ENCODE peak calls at places on chromosomes 2 and 18, in five cellular contexts. D is ELF-1, J is Caki2, K is left ventricle myocardium inferior, Y is adrenal gland. B is an unnamed sample.

GRCh38 chr18:50194623-50195532 is at the start of gene MYO5B:
- DNase-seq in Y (no peak), J (peak; percentile 75), D (peak; percentile 45), K (peak; percentile 33), B (peak; percentile 20)

GRCh38 chr2:191103793-191104192 is 47.0 kb downstream of the STAT4 start:
- DNase-seq in D (no peak), K (no peak), J (no peak), Y (no peak), B (no peak)

GRCh38 chr18:55252053-55252675 is 292.9 kb upstream of the CCDC68 start:
- DNase-seq in D (no peak), Y (no peak), J (no peak), K (no peak), B (no peak)

GRCh38 chr2:15968280-15969178 is 28.2 kb downstream of the MYCN start:
- DNase-seq in K (no peak), D (no peak), J (no peak), Y (no peak), B (no peak)

GRCh38 chr2:240928476-240929363 is 22.6 kb downstream of the CROCC2 start:
- DNase-seq in D (no peak), J (no peak), Y (peak; percentile 33), K (peak; percentile 13), B (no peak)

GRCh38 chr2:230578106-230578505 is 134.5 kb upstream of the CAB39 start:
- DNase-seq in J (no peak), K (no peak), Y (no peak), D (no peak), B (no peak)

GRCh38 chr2:173395567-173396351 is 41.1 kb downstream of the CDCA7 start:
- DNase-seq in J (no peak), D (peak; percentile 24), K (no peak), Y (no peak), B (no peak)

GRCh38 chr2:24024018-24024417 is 14.1 kb downstream of the MFSD2B start:
- DNase-seq in Y (no peak), D (peak; percentile 69), K (no peak), J (no peak), B (no peak)

GRCh38 chr2:173692068-173692467 is 273.1 kb downstream of the SP3 start:
- DNase-seq in K (no peak), J (no peak), Y (no peak), D (no peak), B (no peak)

GRCh38 chr2:119402645-119403560 is 28.8 kb upstream of the TMEM37 start:
- DNase-seq in J (no peak), K (peak; percentile 30), D (peak; percentile 53), Y (no peak), B (no peak)

GRCh38 chr2:58893645-58894336 is 652.7 kb upstream of the FANCL start:
- DNase-seq in K (no peak), J (no peak), D (no peak), Y (no peak), B (no peak)

GRCh38 chr2:102193074-102193473 is 6.3 kb downstream of the IL1RL2 start:
- DNase-seq in Y (no peak), D (no peak), J (no peak), K (no peak), B (no peak)

GRCh38 chr2:10030311-10030736 is 13.0 kb upstream of the KLF11 start:
- DNase-seq in J (no peak), Y (no peak), D (peak; percentile 39), K (no peak), B (no peak)

GRCh38 chr2:236675051-236675450 is 105.4 kb downstream of the ACKR3 start:
- DNase-seq in D (no peak), Y (no peak), J (no peak), K (no peak), B (no peak)

GRCh38 chr2:96824079-96824870 is 8.2 kb downstream of the CNNM3 start:
- DNase-seq in J (no peak), K (no peak), D (no peak), Y (no peak), B (no peak)

GRCh38 chr2:154623819-154624218 is 74.7 kb upstream of the KCNJ3 start:
- DNase-seq in D (peak; percentile 53), K (no peak), Y (peak; percentile 63), J (peak; percentile 34), B (peak; percentile 55)

GRCh38 chr2:239534581-239535412 is 134.0 kb upstream of the HDAC4 start:
- DNase-seq in D (no peak), J (no peak), Y (no peak), K (no peak), B (no peak)

GRCh38 chr18:10190564-10190963 is 263.9 kb upstream of the APCDD1 start:
- DNase-seq in D (no peak), Y (no peak), J (no peak), K (no peak), B (no peak)

GRCh38 chr2:160464996-160465395 is 28.6 kb downstream of the RBMS1 start:
- DNase-seq in J (no peak), K (no peak), Y (no peak), D (no peak), B (no peak)

GRCh38 chr2:9002637-9003365 is 683 bp downstream of the MBOAT2 start:
- DNase-seq in D (peak; percentile 47), Y (no peak), J (peak; percentile 27), K (no peak), B (peak; percentile 44)

GRCh38 chr18:48805826-48806535 is 144.8 kb downstream of the SMAD7 start:
- DNase-seq in J (no peak), D (no peak), Y (peak; percentile 40), K (peak; percentile 6), B (no peak)

GRCh38 chr18:1370552-1370951 is 465.9 kb downstream of the ADCYAP1 start:
- DNase-seq in Y (no peak), K (no peak), J (no peak), D (no peak), B (no peak)

GRCh38 chr18:58287626-58288289 is 243.7 kb downstream of the NEDD4L start:
- DNase-seq in D (no peak), K (no peak), J (peak; percentile 61), Y (no peak), B (no peak)

GRCh38 chr18:6606411-6607085 is 123.0 kb upstream of the ARHGAP28 start:
- DNase-seq in J (no peak), Y (no peak), K (no peak), D (no peak), B (peak; percentile 11)

GRCh38 chr2:38076710-38077430 is 919 bp upstream of the CYP1B1 start:
- DNase-seq in K (peak; percentile 83), D (peak; percentile 80), J (peak; percentile 95), Y (peak; percentile 82), B (peak; percentile 74)

GRCh38 chr2:3179208-3179607 is 198.4 kb downstream of the EIPR1 start:
- DNase-seq in K (no peak), D (peak; percentile 55), J (no peak), Y (no peak), B (peak; percentile 23)

GRCh38 chr18:48997985-48998831 is 47.4 kb upstream of the SMAD7 start:
- DNase-seq in J (peak; percentile 94), Y (peak; percentile 81), K (peak; percentile 49), D (peak; percentile 91), B (no peak)

GRCh38 chr18:10286580-10287150 is 167.8 kb upstream of the APCDD1 start:
- DNase-seq in K (no peak), D (peak; percentile 49), Y (no peak), J (no peak), B (no peak)

GRCh38 chr2:160334028-160334729 is 134.1 kb upstream of the ITGB6 start:
- DNase-seq in Y (no peak), K (no peak), J (no peak), D (no peak), B (no peak)

GRCh38 chr18:47174545-47175116 is 1.5 kb downstream of the IER3IP1 start:
- DNase-seq in J (peak; percentile 21), K (no peak), Y (no peak), D (no peak), B (no peak)

GRCh38 chr2:148519013-148519412 is 125.5 kb upstream of the EPC2 start:
- DNase-seq in D (no peak), J (no peak), K (no peak), Y (no peak), B (no peak)

GRCh38 chr18:37565985-37566478 is 434 bp upstream of the CELF4 start:
- DNase-seq in D (no peak), K (peak; percentile 54), J (no peak), Y (peak; percentile 82), B (no peak)

B was measured in NT2/D1.